ENCODE peak calls at places on chromosomes 16 and 17, in five cellular contexts. D, E, H, C and V are unnamed samples.
A peak's percentile ranks its signal among the peaks of the same experiment; 100 is the strongest.

GRCh38 chr17:77572065-77572601 is 386.4 kb upstream of the TNRC6C start:
- DNase-seq in H (no peak), C (no peak), D (no peak), E (no peak), V (no peak)

GRCh38 chr17:46949291-46950174 is 26.6 kb downstream of the GOSR2 start:
- DNase-seq in D (no peak), E (no peak), C (no peak), H (no peak), V (no peak)

GRCh38 chr16:67872131-67872630 is 671 bp upstream of the EDC4 start:
- DNase-seq in H (no peak), D (no peak), E (no peak), C (no peak), V (no peak)

GRCh38 chr17:41463746-41464145 is 3.4 kb downstream of the KRT32 start:
- DNase-seq in H (no peak), E (no peak), C (no peak), D (no peak), V (no peak)

GRCh38 chr17:17508019-17508535 is 11.9 kb upstream of the RASD1 start:
- DNase-seq in C (no peak), E (no peak), D (peak; percentile 9), H (no peak), V (no peak)

GRCh38 chr17:10151667-10152496 is 46.5 kb downstream of the GAS7 start:
- DNase-seq in H (no peak), E (peak; percentile 51), D (no peak), C (peak; percentile 32), V (no peak)

GRCh38 chr17:73705594-73705993 is 61.3 kb upstream of the SDK2 start:
- DNase-seq in D (no peak), E (peak; percentile 59), C (peak; percentile 43), H (no peak), V (peak; percentile 55)

GRCh38 chr17:18250259-18250658 is 8.3 kb downstream of the FLII start:
- DNase-seq in C (no peak), H (no peak), E (no peak), D (no peak), V (no peak)

GRCh38 chr17:33492082-33492481 is 199.0 kb upstream of the ASIC2 start:
- DNase-seq in C (no peak), H (no peak), E (no peak), D (no peak), V (no peak)

GRCh38 chr17:2819921-2820501 is 23.8 kb downstream of the RAP1GAP2 start:
- DNase-seq in C (no peak), D (no peak), H (no peak), E (no peak), V (no peak)

GRCh38 chr16:67000384-67001158 is 12.2 kb downstream of the CES4A start:
- DNase-seq in C (peak; percentile 46), H (no peak), D (peak; percentile 61), E (peak; percentile 51), V (peak; percentile 69)

GRCh38 chr16:20318437-20318836 is 8.9 kb downstream of the GP2 start:
- DNase-seq in D (no peak), C (no peak), H (no peak), E (no peak), V (no peak)

GRCh38 chr17:36601303-36602029 is at the start of gene MRM1:
- DNase-seq in H (peak; percentile 82), C (peak; percentile 92), D (peak; percentile 94), E (peak; percentile 95), V (peak; percentile 95)

GRCh38 chr17:56752263-56752662 is 81.5 kb downstream of the C17orf67 start:
- DNase-seq in E (peak; percentile 7), C (no peak), H (no peak), D (no peak), V (no peak)

GRCh38 chr17:21285164-21286065 is 904 bp downstream of the MAP2K3 start:
- DNase-seq in E (peak; percentile 81), D (no peak), H (no peak), C (peak; percentile 66), V (no peak)

GRCh38 chr16:26149661-26150060 is 457.9 kb downstream of the HS3ST4 start:
- DNase-seq in C (no peak), D (no peak), E (no peak), H (no peak), V (no peak)

GRCh38 chr17:51144266-51145022 is 8.9 kb upstream of the NME1 start:
- DNase-seq in E (no peak), D (no peak), H (no peak), C (no peak), V (no peak)

GRCh38 chr16:47753620-47754019 is 292.5 kb downstream of the PHKB start:
- DNase-seq in E (no peak), C (no peak), D (no peak), H (no peak), V (no peak)

GRCh38 chr16:17512636-17513220 is 42.0 kb upstream of the XYLT1 start:
- DNase-seq in D (no peak), E (no peak), C (no peak), H (no peak), V (no peak)

GRCh38 chr16:16780588-16780987 is 401.6 kb downstream of the NPIPA7 start:
- DNase-seq in H (no peak), C (no peak), D (no peak), E (no peak), V (no peak)

GRCh38 chr17:63435681-63436522 is 10.2 kb downstream of the CYB561 start:
- DNase-seq in H (no peak), D (no peak), C (no peak), E (peak; percentile 26), V (no peak)
- H3K4me1 ChIP-seq in H (peaks cover 27% of the 10 kb centered on the region), D (peaks cover 78% of the 10 kb centered on the region), C (peaks cover 5% of the 10 kb centered on the region), E (peaks cover 49% of the 10 kb centered on the region), V (peaks cover 42% of the 10 kb centered on the region)

DNA sequence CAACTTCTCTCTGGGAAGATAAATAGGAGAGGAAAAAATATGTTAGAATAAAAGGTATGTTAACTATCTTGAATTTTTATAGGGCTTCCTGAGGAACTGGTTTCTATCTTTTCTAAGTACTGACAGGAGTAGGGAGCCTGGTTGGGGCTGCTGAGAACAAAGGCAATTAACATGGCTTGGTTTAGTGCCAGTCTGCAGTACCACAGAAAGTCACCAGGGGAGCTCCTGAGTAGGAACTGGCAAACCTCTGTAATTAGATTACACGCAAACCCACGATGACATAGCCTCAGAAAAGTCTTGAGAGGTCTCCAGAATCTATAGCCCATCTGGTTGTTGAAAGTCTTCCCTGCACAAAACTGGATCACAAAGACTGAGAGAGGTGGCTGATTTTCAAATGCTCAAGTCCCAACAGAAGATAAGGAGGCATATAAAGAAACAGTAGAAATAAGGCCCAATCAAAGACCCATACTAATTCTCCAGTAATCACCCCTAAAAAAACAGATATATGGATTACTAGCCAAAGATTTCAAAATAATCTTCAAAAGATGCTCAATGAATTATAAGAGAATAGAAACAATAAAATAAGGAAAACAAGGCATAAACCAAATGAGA is 11.7 kb upstream of the CNTNAP4 start:
- DNase-seq in H (no peak), E (peak; percentile 46), D (no peak), C (peak; percentile 46), V (no peak)
- TF ChIP-seq CTCF in H (no peak), E (peak; percentile 49), D (peak; percentile 11), C (peak; percentile 63), V (no peak)

DNA sequence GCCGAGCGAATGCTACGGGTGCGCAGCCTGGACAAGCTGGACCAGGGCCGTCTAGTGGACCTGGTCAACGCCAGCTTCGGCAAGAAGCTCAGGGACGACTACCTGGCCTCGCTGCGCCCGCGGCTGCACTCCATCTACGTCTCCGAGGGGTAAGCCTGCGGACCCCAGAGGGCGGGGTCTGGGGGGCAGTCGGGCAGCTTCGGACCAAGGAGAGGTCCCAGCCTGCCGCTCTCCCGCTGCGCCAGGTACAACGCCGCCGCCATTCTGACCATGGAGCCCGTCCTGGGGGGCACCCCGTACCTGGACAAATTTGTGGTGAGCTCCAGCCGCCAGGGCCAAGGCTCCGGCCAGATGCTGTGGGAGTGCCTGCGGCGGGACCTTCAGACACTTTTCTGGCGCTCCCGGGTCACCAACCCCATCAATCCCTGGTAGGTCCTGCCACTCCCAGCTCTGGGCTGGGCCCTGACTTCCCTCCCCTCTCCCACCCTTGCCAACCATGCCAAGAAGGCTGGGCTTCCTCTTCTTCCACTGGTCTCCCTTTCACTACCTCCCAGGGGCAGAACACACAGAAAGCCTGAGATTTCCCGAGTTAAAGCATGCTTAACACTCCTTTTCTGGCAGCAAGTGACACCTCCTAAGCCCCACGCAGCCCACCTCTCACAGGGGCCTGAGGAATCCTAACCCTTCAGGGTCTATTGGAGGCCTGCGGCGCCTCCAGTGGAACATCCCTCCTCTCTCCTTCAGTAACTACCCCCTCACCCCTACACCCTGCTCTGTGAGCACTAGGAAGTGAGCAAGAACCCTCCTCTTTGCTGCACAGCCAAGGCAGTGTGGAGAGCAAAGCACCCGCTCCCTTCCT is 3.2 kb downstream of the NAGS start:
- DNase-seq in D (peak; percentile 33), C (peak; percentile 38), H (no peak), E (peak; percentile 16), V (peak; percentile 40)
- H3K4me1 ChIP-seq in D (peaks cover 61% of the 10 kb centered on the region), C (peaks cover 8% of the 10 kb centered on the region), H (peaks cover 26% of the 10 kb centered on the region), E (peaks cover 40% of the 10 kb centered on the region), V (peaks cover 40% of the 10 kb centered on the region)

GRCh38 chr16:85187886-85188285 is 75.6 kb upstream of the CIBAR2 start:
- DNase-seq in E (no peak), D (no peak), H (no peak), C (no peak), V (no peak)

GRCh38 chr16:85185701-85186100 is 73.4 kb upstream of the CIBAR2 start:
- DNase-seq in D (no peak), H (no peak), E (no peak), C (no peak), V (no peak)

GRCh38 chr16:85188822-85189672 is 76.8 kb upstream of the CIBAR2 start:
- DNase-seq in C (peak; percentile 44), D (no peak), H (no peak), E (peak; percentile 63), V (no peak)

GRCh38 chr16:85187002-85187401 is 74.7 kb upstream of the CIBAR2 start:
- DNase-seq in H (no peak), D (peak; percentile 60), E (peak; percentile 89), C (no peak), V (peak; percentile 69)

DNA sequence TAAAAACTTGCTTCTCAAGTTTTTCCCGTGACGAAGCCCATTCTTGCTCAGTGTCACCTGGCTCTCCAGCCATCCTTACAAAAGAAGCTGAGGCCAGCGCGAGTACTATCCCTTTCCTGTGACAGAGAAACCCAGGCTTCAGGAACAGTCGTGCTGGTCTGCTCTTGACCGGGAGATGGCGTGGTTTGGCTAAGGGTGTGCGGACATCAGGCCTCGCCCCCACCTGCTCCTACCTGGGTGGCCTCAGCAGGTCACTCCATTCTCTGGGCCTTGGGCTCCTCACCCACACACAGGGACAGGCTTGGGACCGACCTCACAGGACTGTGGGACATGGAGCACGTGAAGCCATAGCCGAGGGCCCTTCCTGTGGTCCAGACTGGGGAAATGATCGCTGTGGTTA is 75.2 kb upstream of the CIBAR2 start:
- DNase-seq in D (no peak), H (no peak), C (no peak), E (no peak), V (peak; percentile 59)
- TF ChIP-seq CTCF in D (no peak), H (no peak), C (no peak), E (no peak), V (no peak)

GRCh38 chr17:8140058-8140412 is 12.2 kb downstream of the PER1 start:
- DNase-seq in H (no peak), D (no peak), E (peak; percentile 55), C (no peak), V (peak; percentile 48)
- H3K4me1 ChIP-seq in H (peaks cover 5% of the 10 kb centered on the region), D (peaks cover 66% of the 10 kb centered on the region), E (peaks cover 14% of the 10 kb centered on the region), C (peaks cover 5% of the 10 kb centered on the region), V (peaks cover 6% of the 10 kb centered on the region)

GRCh38 chr16:4290236-4290830 is 17.5 kb upstream of the TFAP4 start:
- DNase-seq in E (peak; percentile 68), D (no peak), H (no peak), C (peak; percentile 78), V (no peak)
- TF ChIP-seq CTCF in E (peak; percentile 7), D (no peak), H (no peak), C (peak; percentile 16), V (no peak)

GRCh38 chr16:58035356-58036170 is 10.0 kb downstream of the MMP15 start:
- DNase-seq in D (no peak), C (no peak), E (no peak), H (no peak), V (no peak)
- H3K4me1 ChIP-seq in D (peaks cover 62% of the 10 kb centered on the region), C (peaks cover 69% of the 10 kb centered on the region), E (peaks cover 27% of the 10 kb centered on the region), H (no peaks in the 10 kb centered on the region), V (peaks cover 13% of the 10 kb centered on the region)